ENCODE peak calls at places on chromosomes 4 and X, in six cellular contexts. Z is IMR-90; Y is AG10803; U is CD8-positive, alpha-beta T cell; V is GM12878; T is CD4-positive, alpha-beta memory T cell. R is an unnamed sample.

GRCh38 chrX:71253253-71254091 is 468 bp downstream of the ZMYM3 start:
- DNase-seq in U (peak), T (no peak), V (no peak), Y (peak), Z (peak), R (no peak)

GRCh38 chrX:87664381-87664780 is 146.8 kb downstream of the KLHL4 start:
- DNase-seq in Y (no peak), T (no peak), V (no peak), U (no peak), Z (peak), R (no peak)

GRCh38 chrX:153411255-153411987 is at the start of gene ZFP92:
- DNase-seq in U (peak), V (no peak), Y (peak), T (peak), Z (no peak), R (no peak)

GRCh38 chr4:100093091-100093866 is 97.0 kb downstream of the DDIT4L start:
- DNase-seq in Y (peak), T (peak), U (peak), V (peak), Z (peak), R (peak)

GRCh38 chrX:109360301-109360700 is 121.6 kb downstream of the GUCY2F start:
- DNase-seq in T (no peak), U (no peak), V (no peak), Z (no peak), Y (no peak), R (no peak)

GRCh38 chrX:23668335-23668734 is 1.0 kb downstream of the PRDX4 start:
- DNase-seq in Y (no peak), V (peak), U (no peak), Z (no peak), T (no peak), R (peak)

GRCh38 chrX:67673741-67674274 is 130.0 kb downstream of the AR start:
- DNase-seq in T (no peak), V (no peak), Y (no peak), U (no peak), Z (no peak), R (no peak)

GRCh38 chrX:123849096-123849495 is 10.8 kb upstream of the XIAP start:
- DNase-seq in Y (no peak), U (no peak), V (no peak), T (no peak), Z (no peak), R (no peak)

GRCh38 chr4:90120037-90120436 is 7.2 kb upstream of the CCSER1 start:
- DNase-seq in Z (no peak), T (no peak), Y (no peak), U (no peak), V (no peak), R (no peak)

GRCh38 chrX:69305333-69306062 is 140.2 kb upstream of the PJA1 start:
- DNase-seq in Z (no peak), U (no peak), T (no peak), Y (no peak), V (no peak), R (no peak)

GRCh38 chrX:19334945-19335626 is 8.6 kb upstream of the PDHA1 start:
- DNase-seq in Y (no peak), V (peak), Z (peak), U (no peak), T (peak), R (peak)

DNA sequence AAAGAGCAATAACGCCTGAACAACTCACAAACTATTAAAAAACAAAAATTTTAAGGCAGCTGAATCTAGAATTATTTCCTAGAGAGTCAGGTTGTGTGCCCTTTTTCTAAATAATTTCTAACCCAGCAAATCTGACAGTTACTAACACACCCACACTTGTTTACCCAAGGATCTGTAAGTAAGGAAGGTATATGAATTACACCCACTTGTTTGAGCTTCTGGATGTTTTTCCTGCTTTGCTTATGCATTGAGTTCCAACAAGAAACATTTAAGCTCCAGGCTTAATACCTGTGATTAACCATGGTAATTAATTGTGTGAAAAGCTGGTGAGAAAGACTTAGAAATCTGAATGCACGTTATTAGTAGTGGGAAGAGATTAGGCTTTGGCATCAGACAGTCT is 1.5 kb downstream of the NIPAL1 start:
- DNase-seq in Z (no peak), V (no peak), Y (no peak), T (no peak), U (no peak), R (no peak)
- H3K4me3 ChIP-seq in Z (no peak), V (no peak), Y (no peak), T (no peak), U (no peak), R (no peak)

DNA sequence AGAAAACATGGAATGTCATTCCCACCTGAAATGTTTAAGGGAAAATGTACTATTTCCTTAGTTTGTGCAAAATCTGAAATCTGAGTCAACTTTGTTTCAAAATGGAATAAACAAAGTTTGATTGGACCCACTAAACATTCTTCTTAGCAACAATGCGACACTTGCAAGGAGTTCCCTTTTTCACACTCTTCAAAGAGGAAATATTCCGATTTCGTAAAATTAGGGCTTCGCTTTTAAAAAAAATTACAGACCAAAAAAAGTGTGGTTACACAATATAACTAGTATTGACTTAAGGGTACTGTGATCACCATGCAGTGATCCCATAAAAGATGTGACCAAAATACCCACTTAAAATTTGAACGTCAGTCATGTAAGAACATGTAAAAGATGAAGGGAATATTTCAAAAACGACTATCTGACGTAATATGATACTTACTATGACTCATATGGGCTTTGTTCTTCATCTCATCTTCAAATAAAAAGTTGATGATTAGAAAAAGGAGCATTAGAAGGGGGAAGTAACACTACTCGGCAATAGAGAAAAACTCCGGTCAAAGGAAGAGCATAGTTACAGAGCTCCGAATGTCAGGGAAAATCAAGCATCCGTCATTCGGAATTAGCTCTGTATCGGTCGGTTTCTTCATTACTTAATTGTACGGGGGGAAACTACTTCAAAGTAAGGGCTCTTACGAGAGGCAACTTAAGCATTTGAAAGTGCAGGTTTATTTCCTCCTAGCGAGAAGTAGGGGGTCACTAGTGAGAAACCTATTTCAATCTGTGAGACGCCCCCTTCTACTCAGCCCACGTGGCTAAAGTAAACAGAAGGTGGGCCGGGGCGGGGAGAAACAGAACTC is 1.4 kb upstream of the TET2 start:
- DNase-seq in U (no peak), V (no peak), Y (no peak), Z (no peak), T (peak), R (no peak)
- H3K4me3 ChIP-seq in U (peak), V (peak), Y (peak), Z (peak), T (peak), R (peak)

DNA sequence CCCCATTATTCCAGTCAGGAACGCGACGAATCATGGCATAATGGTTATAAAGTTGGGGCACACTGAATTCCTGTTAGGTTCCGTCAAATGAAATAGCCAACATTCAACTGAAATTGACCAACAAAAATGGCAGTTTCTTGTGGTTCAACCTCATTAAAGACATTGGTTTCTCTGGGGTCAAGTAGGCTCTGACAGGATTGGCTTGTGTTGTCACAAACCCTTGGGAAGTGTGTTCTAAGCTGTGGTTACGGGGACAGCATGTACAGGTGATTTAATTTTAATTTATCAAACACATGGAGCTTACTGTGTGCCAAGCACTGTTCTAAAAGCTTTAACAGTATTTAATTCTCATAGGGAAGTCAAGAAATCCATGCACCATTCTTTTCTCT is 751 bp downstream of the XK start:
- DNase-seq in V (no peak), Y (no peak), T (no peak), U (no peak), Z (no peak), R (no peak)
- H3K4me3 ChIP-seq in V (no peak), Y (no peak), T (no peak), U (peak), Z (peak), R (no peak)

DNA sequence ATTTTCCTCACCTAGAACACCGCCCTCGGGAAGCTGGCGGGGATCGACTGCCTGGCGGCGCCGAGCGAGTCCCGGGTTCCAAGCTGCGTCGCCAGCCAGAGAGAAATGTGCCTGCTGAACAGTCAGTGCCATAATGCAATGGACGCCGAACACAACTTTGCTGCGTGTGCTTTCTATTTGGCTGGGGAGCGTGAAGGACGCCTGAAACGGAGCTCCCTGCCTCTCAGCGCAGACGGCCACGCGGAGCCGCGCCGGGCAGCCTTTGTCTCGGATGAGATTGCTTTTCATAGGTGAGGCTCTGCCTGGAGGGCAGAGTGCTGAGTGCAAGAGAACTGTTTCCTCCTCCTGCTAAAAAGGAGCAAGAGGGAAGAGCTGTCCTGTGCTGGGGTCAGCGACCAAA is 107.7 kb upstream of the BCOR start:
- DNase-seq in Z (no peak), U (no peak), Y (peak), T (no peak), V (no peak), R (no peak)
- H3K4me3 ChIP-seq in Z (no peak), U (no peak), Y (no peak), T (no peak), V (no peak), R (no peak)

GRCh38 chr4:106569151-106570029 is 200.8 kb upstream of the GIMD1 start:
- DNase-seq in Y (peak), U (no peak), T (no peak), Z (peak), V (no peak), R (no peak)
- H3K4me3 ChIP-seq in Y (peak), U (no peak), T (no peak), Z (no peak), V (no peak), R (no peak)

GRCh38 chr4:6663596-6664393 is 23.3 kb downstream of the MRFAP1 start:
- DNase-seq in Y (no peak), Z (no peak), U (no peak), T (no peak), V (no peak), R (no peak)
- H3K4me3 ChIP-seq in Y (no peak), Z (no peak), U (peak), T (peak), V (no peak), R (no peak)

DNA sequence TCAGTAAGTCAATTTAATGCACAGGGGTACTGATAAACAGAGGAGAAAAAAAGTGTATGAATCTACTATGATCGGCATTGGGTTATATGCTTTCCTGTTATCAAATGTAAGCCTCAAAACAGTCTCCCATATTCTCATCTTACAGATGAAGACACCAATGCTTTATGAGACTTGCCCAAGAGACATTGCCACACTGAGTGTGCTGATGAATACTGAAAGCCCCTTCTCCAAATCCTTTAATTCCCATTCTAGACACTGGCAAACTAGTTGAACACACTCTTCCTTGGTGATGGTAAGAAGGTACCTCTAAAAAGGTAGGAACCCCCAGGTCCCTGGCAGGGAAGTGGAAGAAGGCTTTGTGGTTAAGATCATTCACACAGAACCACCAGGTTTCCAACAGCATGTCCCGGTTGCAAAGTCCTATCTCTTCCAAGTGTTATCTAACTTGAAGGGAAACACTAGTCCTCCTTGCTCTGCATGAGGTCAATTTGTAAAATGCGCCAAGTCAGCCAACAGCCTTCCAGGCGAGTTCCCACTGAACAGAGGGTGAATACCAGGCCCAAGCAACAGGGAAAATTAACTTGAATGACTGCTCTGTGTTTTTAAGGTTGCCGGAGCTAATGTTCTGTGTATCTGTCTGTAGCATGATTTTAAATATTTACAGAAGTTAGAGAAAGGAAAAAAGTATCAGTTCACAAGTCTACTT is 5.1 kb downstream of the SETD7 start:
- DNase-seq in V (no peak), Y (no peak), U (no peak), Z (peak), T (no peak), R (no peak)
- H3K4me3 ChIP-seq in V (no peak), Y (no peak), U (no peak), Z (no peak), T (no peak), R (no peak)

GRCh38 chr4:120842046-120842445 is 80.5 kb downstream of the PRDM5 start:
- DNase-seq in Y (peak), T (no peak), U (no peak), V (no peak), Z (peak), R (no peak)

GRCh38 chr4:120847019-120847582 is 75.4 kb downstream of the PRDM5 start:
- DNase-seq in T (no peak), U (no peak), Z (no peak), Y (no peak), V (no peak), R (no peak)

GRCh38 chr4:120841580-120841979 is 80.9 kb downstream of the PRDM5 start:
- DNase-seq in Y (peak), V (no peak), U (no peak), T (no peak), Z (peak), R (no peak)

GRCh38 chr4:120843840-120844527 is 78.5 kb downstream of the PRDM5 start:
- DNase-seq in U (no peak), Z (no peak), Y (no peak), V (no peak), T (no peak), R (no peak)

DNA sequence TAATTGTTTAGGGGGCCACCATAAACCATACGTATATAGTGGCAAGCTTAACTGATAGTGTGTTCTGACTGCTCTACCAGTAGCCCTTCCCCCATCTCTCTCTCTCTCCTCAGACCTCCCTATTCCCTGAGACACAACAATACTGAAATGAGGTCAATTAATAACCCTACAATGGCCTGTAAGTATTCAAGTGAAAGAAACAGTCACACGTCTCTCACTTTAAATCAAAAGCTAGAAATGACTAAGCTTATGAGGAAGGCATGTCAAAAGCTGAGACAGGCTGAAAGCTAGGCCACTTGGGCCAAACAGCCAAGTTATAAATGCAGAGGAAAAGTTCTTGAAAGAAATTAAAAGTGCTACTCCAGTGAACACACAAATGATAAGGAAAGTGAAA is 78.0 kb downstream of the PRDM5 start:
- DNase-seq in T (no peak), U (no peak), V (peak), Z (no peak), Y (no peak), R (peak)
- H3K4me3 ChIP-seq in T (no peak), U (no peak), V (no peak), Z (no peak), Y (no peak), R (no peak)

GRCh38 chrX:45771114-45771513 is 570.4 kb upstream of the DIPK2B start:
- DNase-seq in T (no peak), V (no peak), Y (peak), U (no peak), Z (peak), R (no peak)
- H3K4me3 ChIP-seq in T (peak), V (no peak), Y (peak), U (peak), Z (peak), R (no peak)

R was measured in GM12864.